ENCODE peak calls at places on chromosomes 13 and 19, in eight cellular contexts. One of them, this sample, is unnamed.

GRCh38 chr19:41324921-41325639 is 15.1 kb downstream of the CCDC97 start:
- DNase-seq in SK-N-SH: peak; percentile 81
- DNase-seq in H1: peak; percentile 65
- DNase-seq in WTC11: peak; percentile 73
- DNase-seq in K562: peak; percentile 87
- DNase-seq in IMR-90: peak; percentile 90
- DNase-seq in GM12878: no peak
- DNase-seq in HepG2: peak; percentile 82
- DNase-seq in this sample: peak; percentile 83

GRCh38 chr19:15421726-15422260 is 3.0 kb upstream of the AKAP8L start:
- DNase-seq in IMR-90: no peak
- DNase-seq in SK-N-SH: peak; percentile 88
- DNase-seq in HepG2: no peak
- DNase-seq in GM12878: no peak
- DNase-seq in H1: no peak
- DNase-seq in K562: no peak
- DNase-seq in WTC11: no peak
- DNase-seq in this sample: no peak

GRCh38 chr19:37932985-37933953 is 26.3 kb downstream of the SIPA1L3 start:
- DNase-seq in WTC11: peak; percentile 36
- DNase-seq in K562: no peak
- DNase-seq in GM12878: no peak
- DNase-seq in H1: no peak
- DNase-seq in IMR-90: peak; percentile 61
- DNase-seq in HepG2: peak; percentile 38
- DNase-seq in SK-N-SH: peak; percentile 35
- DNase-seq in this sample: peak; percentile 78

GRCh38 chr13:75705395-75705794 is 69.3 kb downstream of the LMO7 start:
- DNase-seq in IMR-90: peak; percentile 85
- DNase-seq in H1: no peak
- DNase-seq in GM12878: no peak
- DNase-seq in K562: no peak
- DNase-seq in HepG2: no peak
- DNase-seq in WTC11: no peak
- DNase-seq in SK-N-SH: no peak
- DNase-seq in this sample: peak; percentile 91

GRCh38 chr19:18290250-18291018 is 9.0 kb upstream of the JUND start:
- DNase-seq in HepG2: no peak
- DNase-seq in K562: peak; percentile 37
- DNase-seq in IMR-90: peak; percentile 52
- DNase-seq in SK-N-SH: no peak
- DNase-seq in WTC11: no peak
- DNase-seq in H1: no peak
- DNase-seq in GM12878: peak; percentile 79
- DNase-seq in this sample: no peak

GRCh38 chr13:22926176-22927007 is 254.4 kb upstream of the SGCG start:
- DNase-seq in SK-N-SH: no peak
- DNase-seq in GM12878: no peak
- DNase-seq in IMR-90: no peak
- DNase-seq in HepG2: no peak
- DNase-seq in H1: peak; percentile 33
- DNase-seq in WTC11: peak; percentile 79
- DNase-seq in K562: peak; percentile 88
- DNase-seq in this sample: no peak

GRCh38 chr13:47904239-47904638 is 96.8 kb downstream of the SUCLA2 start:
- DNase-seq in HepG2: no peak
- DNase-seq in SK-N-SH: no peak
- DNase-seq in WTC11: no peak
- DNase-seq in GM12878: no peak
- DNase-seq in K562: peak; percentile 10
- DNase-seq in IMR-90: no peak
- DNase-seq in H1: no peak
- DNase-seq in this sample: no peak

GRCh38 chr13:66489586-66489985 is 740.5 kb downstream of the PCDH9 start:
- DNase-seq in GM12878: no peak
- DNase-seq in SK-N-SH: no peak
- DNase-seq in WTC11: no peak
- DNase-seq in K562: no peak
- DNase-seq in HepG2: no peak
- DNase-seq in IMR-90: peak; percentile 54
- DNase-seq in H1: no peak
- DNase-seq in this sample: no peak

GRCh38 chr19:41860419-41861097 is 503 bp downstream of the RPS19 start:
- DNase-seq in HepG2: no peak
- DNase-seq in WTC11: no peak
- DNase-seq in GM12878: no peak
- DNase-seq in SK-N-SH: peak; percentile 14
- DNase-seq in IMR-90: no peak
- DNase-seq in H1: no peak
- DNase-seq in K562: no peak
- DNase-seq in this sample: no peak

GRCh38 chr13:26616126-26616525 is 58.6 kb downstream of the WASF3 start:
- DNase-seq in HepG2: no peak
- DNase-seq in GM12878: no peak
- DNase-seq in IMR-90: peak; percentile 72
- DNase-seq in WTC11: no peak
- DNase-seq in K562: no peak
- DNase-seq in H1: no peak
- DNase-seq in SK-N-SH: no peak
- DNase-seq in this sample: no peak

GRCh38 chr19:1257475-1258160 is 9.2 kb downstream of the MIDN start:
- DNase-seq in SK-N-SH: no peak
- DNase-seq in WTC11: no peak
- DNase-seq in GM12878: no peak
- DNase-seq in IMR-90: no peak
- DNase-seq in HepG2: no peak
- DNase-seq in H1: no peak
- DNase-seq in K562: no peak
- DNase-seq in this sample: no peak

GRCh38 chr19:23991170-23991569 is 76.5 kb downstream of the ZNF726 start:
- DNase-seq in HepG2: peak; percentile 49
- DNase-seq in SK-N-SH: no peak
- DNase-seq in K562: no peak
- DNase-seq in H1: no peak
- DNase-seq in GM12878: no peak
- DNase-seq in IMR-90: no peak
- DNase-seq in WTC11: no peak
- DNase-seq in this sample: peak; percentile 12

GRCh38 chr13:99310382-99311031 is 3.3 kb upstream of the GPR183 start:
- DNase-seq in WTC11: no peak
- DNase-seq in K562: no peak
- DNase-seq in HepG2: no peak
- DNase-seq in GM12878: no peak
- DNase-seq in IMR-90: peak; percentile 93
- DNase-seq in SK-N-SH: peak; percentile 25
- DNase-seq in H1: no peak
- DNase-seq in this sample: no peak

GRCh38 chr13:45847554-45848224 is 3.9 kb downstream of the SIAH3 start:
- DNase-seq in WTC11: no peak
- DNase-seq in H1: no peak
- DNase-seq in GM12878: no peak
- DNase-seq in SK-N-SH: no peak
- DNase-seq in K562: no peak
- DNase-seq in IMR-90: no peak
- DNase-seq in HepG2: no peak
- DNase-seq in this sample: no peak

GRCh38 chr19:49056101-49056901 is 1.2 kb downstream of the CGB7 start:
- DNase-seq in WTC11: peak; percentile 76
- DNase-seq in K562: peak; percentile 88
- DNase-seq in HepG2: peak; percentile 23
- DNase-seq in H1: no peak
- DNase-seq in GM12878: no peak
- DNase-seq in IMR-90: peak; percentile 28
- DNase-seq in SK-N-SH: peak; percentile 91
- DNase-seq in this sample: peak; percentile 64

GRCh38 chr13:40371531-40372125 is 294.8 kb downstream of the FOXO1 start:
- DNase-seq in H1: no peak
- DNase-seq in K562: no peak
- DNase-seq in GM12878: no peak
- DNase-seq in IMR-90: no peak
- DNase-seq in WTC11: no peak
- DNase-seq in HepG2: no peak
- DNase-seq in SK-N-SH: no peak
- DNase-seq in this sample: no peak

GRCh38 chr19:35847911-35848310 is 4.4 kb downstream of the NPHS1 start:
- DNase-seq in SK-N-SH: no peak
- DNase-seq in GM12878: no peak
- DNase-seq in HepG2: no peak
- DNase-seq in IMR-90: no peak
- DNase-seq in H1: no peak
- DNase-seq in K562: no peak
- DNase-seq in WTC11: no peak
- DNase-seq in this sample: no peak

GRCh38 chr13:72643339-72643989 is 84.0 kb downstream of the MZT1 start:
- DNase-seq in IMR-90: peak; percentile 44
- DNase-seq in HepG2: peak; percentile 41
- DNase-seq in K562: peak; percentile 13
- DNase-seq in WTC11: peak; percentile 52
- DNase-seq in H1: no peak
- DNase-seq in GM12878: no peak
- DNase-seq in SK-N-SH: peak; percentile 22
- DNase-seq in this sample: peak; percentile 47

GRCh38 chr13:100826441-100826840 is 151.8 kb upstream of the TMTC4 start:
- DNase-seq in K562: no peak
- DNase-seq in IMR-90: no peak
- DNase-seq in HepG2: no peak
- DNase-seq in H1: no peak
- DNase-seq in SK-N-SH: no peak
- DNase-seq in GM12878: no peak
- DNase-seq in WTC11: no peak
- DNase-seq in this sample: no peak

GRCh38 chr19:17331254-17331558 is 3.4 kb downstream of the ANO8 start:
- DNase-seq in H1: no peak
- DNase-seq in HepG2: no peak
- DNase-seq in IMR-90: no peak
- DNase-seq in SK-N-SH: no peak
- DNase-seq in GM12878: no peak
- DNase-seq in K562: no peak
- DNase-seq in WTC11: no peak
- DNase-seq in this sample: no peak

GRCh38 chr13:94711561-94712286 is 621 bp downstream of the SOX21 start:
- DNase-seq in SK-N-SH: peak; percentile 54
- DNase-seq in GM12878: no peak
- DNase-seq in WTC11: peak; percentile 41
- DNase-seq in K562: peak; percentile 39
- DNase-seq in HepG2: no peak
- DNase-seq in H1: no peak
- DNase-seq in IMR-90: no peak
- DNase-seq in this sample: peak; percentile 47
- TF ChIP-seq USF2 in SK-N-SH: no peak
- TF ChIP-seq USF2 in GM12878: no peak
- TF ChIP-seq USF2 in WTC11: no peak
- TF ChIP-seq USF2 in K562: no peak
- TF ChIP-seq USF2 in HepG2: no peak
- TF ChIP-seq USF2 in H1: no peak
- TF ChIP-seq USF2 in IMR-90: no peak
- TF ChIP-seq USF2 in this sample: no peak

DNA sequence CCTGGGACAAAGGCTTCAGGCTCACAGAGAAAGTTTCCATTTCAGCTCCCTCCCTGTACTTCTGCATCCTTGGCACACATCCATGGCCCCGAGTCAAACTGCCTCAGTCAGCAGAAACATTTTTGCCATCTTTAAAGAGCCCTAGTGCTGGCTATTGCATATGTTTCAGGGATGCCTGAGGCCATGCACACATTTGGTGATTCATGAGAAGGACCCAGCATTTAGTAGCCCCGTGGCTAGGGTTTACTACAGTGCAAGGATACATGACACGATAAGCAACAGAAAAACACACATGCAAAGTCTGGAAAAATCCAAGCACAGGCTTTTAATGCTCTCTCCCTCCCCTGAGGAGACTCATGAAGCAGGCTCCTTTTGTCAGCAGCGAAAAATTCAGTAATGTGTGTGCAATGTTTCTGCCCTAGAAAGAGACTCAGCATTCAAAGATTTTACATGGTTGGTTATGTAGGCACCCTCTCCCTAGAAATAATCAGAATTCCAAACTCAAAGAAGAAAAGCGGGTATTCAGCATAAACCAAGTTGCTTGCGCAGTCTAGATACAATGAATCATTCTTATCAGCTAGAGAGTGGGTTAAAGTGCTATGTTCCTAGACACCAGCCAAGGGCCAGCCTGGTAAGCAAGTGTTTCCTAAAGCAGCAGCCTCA is 17.6 kb downstream of the ACOD1 start:
- DNase-seq in H1: no peak
- DNase-seq in GM12878: no peak
- DNase-seq in HepG2: no peak
- DNase-seq in WTC11: no peak
- DNase-seq in K562: no peak
- DNase-seq in IMR-90: peak; percentile 61
- DNase-seq in SK-N-SH: peak; percentile 54
- DNase-seq in this sample: no peak
- TF ChIP-seq USF2 in H1: no peak
- TF ChIP-seq USF2 in GM12878: no peak
- TF ChIP-seq USF2 in HepG2: no peak
- TF ChIP-seq USF2 in WTC11: no peak
- TF ChIP-seq USF2 in K562: no peak
- TF ChIP-seq USF2 in IMR-90: no peak
- TF ChIP-seq USF2 in SK-N-SH: no peak
- TF ChIP-seq USF2 in this sample: no peak

DNA sequence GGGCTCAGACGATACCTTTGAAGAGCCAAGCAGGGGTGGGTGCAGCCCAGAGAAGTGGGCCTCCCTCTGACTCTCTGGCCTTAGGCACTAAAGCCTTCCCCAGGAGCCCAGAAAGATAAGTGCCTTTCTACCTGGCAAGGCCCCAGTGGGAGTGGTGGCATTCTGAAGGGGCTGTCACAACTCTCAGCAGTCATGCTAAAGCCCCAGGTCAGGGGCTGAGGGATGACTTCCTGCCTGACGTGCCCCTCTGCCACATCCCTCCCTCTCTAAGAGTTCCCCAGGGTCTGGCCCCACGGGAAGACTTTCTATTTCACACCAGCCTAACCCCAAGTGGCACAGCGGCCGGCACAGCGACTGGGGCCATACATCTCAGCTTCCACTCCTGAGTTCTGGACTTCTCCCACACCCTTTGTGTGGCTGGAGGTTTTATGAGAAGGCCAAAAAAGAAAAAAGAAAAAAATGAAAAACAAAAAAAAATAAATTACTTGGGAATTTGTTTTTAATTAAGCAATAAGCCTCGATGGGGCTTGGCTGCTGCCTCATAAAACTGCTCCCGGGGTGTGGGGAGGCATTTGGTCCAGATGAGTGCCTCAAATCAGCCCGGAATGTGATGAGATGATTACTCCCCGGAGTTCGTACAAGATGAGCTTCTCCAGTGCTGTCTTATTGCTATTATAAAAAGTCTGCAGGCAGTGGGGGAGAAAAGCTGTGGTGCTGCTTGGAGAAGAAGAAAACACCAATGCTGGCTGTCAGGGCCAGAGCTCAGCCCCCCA is 28.5 kb upstream of the PLEKHF1 start:
- DNase-seq in K562: no peak
- DNase-seq in GM12878: no peak
- DNase-seq in SK-N-SH: no peak
- DNase-seq in IMR-90: no peak
- DNase-seq in HepG2: no peak
- DNase-seq in H1: no peak
- DNase-seq in WTC11: no peak
- DNase-seq in this sample: no peak
- TF ChIP-seq USF2 in K562: no peak
- TF ChIP-seq USF2 in GM12878: no peak
- TF ChIP-seq USF2 in SK-N-SH: no peak
- TF ChIP-seq USF2 in IMR-90: no peak
- TF ChIP-seq USF2 in HepG2: no peak
- TF ChIP-seq USF2 in H1: no peak
- TF ChIP-seq USF2 in WTC11: no peak
- TF ChIP-seq USF2 in this sample: no peak

GRCh38 chr13:85864963-85865530 is 65.8 kb upstream of the SLITRK6 start:
- DNase-seq in HepG2: peak; percentile 6
- DNase-seq in GM12878: no peak
- DNase-seq in WTC11: peak; percentile 19
- DNase-seq in IMR-90: peak; percentile 38
- DNase-seq in K562: no peak
- DNase-seq in SK-N-SH: peak; percentile 22
- DNase-seq in H1: no peak
- DNase-seq in this sample: peak; percentile 50
- TF ChIP-seq USF2 in HepG2: no peak
- TF ChIP-seq USF2 in GM12878: no peak
- TF ChIP-seq USF2 in WTC11: no peak
- TF ChIP-seq USF2 in IMR-90: no peak
- TF ChIP-seq USF2 in K562: no peak
- TF ChIP-seq USF2 in SK-N-SH: no peak
- TF ChIP-seq USF2 in H1: no peak
- TF ChIP-seq USF2 in this sample: no peak